ENCODE peak calls at places on chromosomes 16 and 17, in four cellular contexts. X is choroid plexus epithelial cell, L is body of pancreas, W is fibroblast of villous mesenchyme. T is an unnamed sample.

GRCh38 chr16:249431-249830 is 14.8 kb downstream of the FAM234A start:
- DNase-seq in X (no peak), L (no peak), W (no peak), T (no peak)

GRCh38 chr17:33680479-33680878 is 387.4 kb upstream of the ASIC2 start:
- DNase-seq in X (no peak), L (no peak), W (no peak), T (no peak)

GRCh38 chr16:68257251-68257905 is 6.9 kb upstream of the SLC7A6 start:
- DNase-seq in X (no peak), L (no peak), W (peak), T (no peak)

GRCh38 chr17:20116683-20117309 is 107.6 kb downstream of the SPECC1 start:
- DNase-seq in X (peak), L (peak), W (peak), T (no peak)

GRCh38 chr17:79798296-79799173 is 1.7 kb upstream of the CBX8 start:
- DNase-seq in X (no peak), L (no peak), W (no peak), T (no peak)

GRCh38 chr16:76277099-76278030 is at the start of gene CNTNAP4:
- DNase-seq in X (no peak), L (no peak), W (no peak), T (peak)

GRCh38 chr17:76278952-76279741 is 14.0 kb downstream of the UBALD2 start:
- DNase-seq in X (peak), L (peak), W (peak), T (peak)

GRCh38 chr16:4692460-4693295 is 684 bp upstream of the NUDT16L1 start:
- DNase-seq in X (peak), L (no peak), W (no peak), T (peak)

GRCh38 chr17:72915631-72916081 is 176.8 kb downstream of the SLC39A11 start:
- DNase-seq in X (no peak), L (no peak), W (no peak), T (no peak)

GRCh38 chr16:89006036-89006752 is 29.2 kb upstream of the CBFA2T3 start:
- DNase-seq in X (no peak), L (no peak), W (no peak), T (peak)

GRCh38 chr17:50473901-50474300 is 4.8 kb upstream of the RSAD1 start:
- DNase-seq in X (no peak), L (no peak), W (no peak), T (no peak)

GRCh38 chr16:3180445-3180878 is 7.5 kb upstream of the OR1F1 start:
- DNase-seq in X (no peak), L (no peak), W (no peak), T (peak)

GRCh38 chr17:16820161-16820877 is 130.3 kb downstream of the CCDC144A start:
- DNase-seq in X (no peak), L (no peak), W (no peak), T (no peak)

GRCh38 chr17:39753514-39754160 is 15.9 kb downstream of the GRB7 start:
- DNase-seq in X (no peak), L (peak), W (peak), T (peak)

GRCh38 chr17:40479754-40480480 is 21.5 kb downstream of the TNS4 start:
- DNase-seq in X (no peak), L (no peak), W (no peak), T (no peak)

GRCh38 chr17:57527437-57528083 is 217.5 kb downstream of the CCDC182 start:
- DNase-seq in X (no peak), L (no peak), W (no peak), T (no peak)

GRCh38 chr17:72165202-72165972 is 44.6 kb downstream of the SOX9 start:
- DNase-seq in X (no peak), L (no peak), W (no peak), T (no peak)

GRCh38 chr16:81204794-81205680 is 33.5 kb upstream of the BCO1 start:
- DNase-seq in X (peak), L (peak), W (peak), T (peak)

GRCh38 chr16:11546522-11547485 is 39.9 kb downstream of the LITAF start:
- DNase-seq in X (peak), L (no peak), W (peak), T (no peak)

GRCh38 chr16:4316732-4317461 is 1.0 kb downstream of the GLIS2 start:
- DNase-seq in X (no peak), L (peak), W (no peak), T (peak)

GRCh38 chr17:6823011-6823442 is 8.5 kb downstream of the TEKT1 start:
- DNase-seq in X (peak), L (no peak), W (peak), T (no peak)

GRCh38 chr16:35431829-35432663 is 1972.6 kb downstream of the TP53TG3F start:
- DNase-seq in X (no peak), L (peak), W (no peak), T (no peak)
- TF ChIP-seq CTCF in X (peak), L (peak), W (no peak), T (peak)

GRCh38 chr17:17989618-17990017 is 17.0 kb downstream of the DRC3 start:
- DNase-seq in X (no peak), L (no peak), W (no peak), T (no peak)
- H3K4me3 ChIP-seq in X (no peak), L (no peak), W (no peak), T (no peak)

GRCh38 chr16:62213763-62214162 is 177.5 kb upstream of the CDH8 start:
- DNase-seq in X (no peak), L (no peak), W (no peak), T (no peak)
- TF ChIP-seq CTCF in X (no peak), L (no peak), W (no peak), T (no peak)

GRCh38 chr17:81878294-81878693 is 7.2 kb upstream of the ARHGDIA start:
- DNase-seq in X (no peak), L (no peak), W (no peak), T (no peak)
- H3K4me3 ChIP-seq in X (no peak), L (no peak), W (no peak), T (no peak)

GRCh38 chr17:82931696-82932060 is 91.9 kb upstream of the ZNF750 start:
- DNase-seq in X (peak), L (peak), W (peak), T (peak)

GRCh38 chr17:82932146-82933005 is 92.6 kb upstream of the ZNF750 start:
- DNase-seq in X (peak), L (no peak), W (peak), T (peak)

GRCh38 chr17:82933006-82933310 is 93.1 kb upstream of the ZNF750 start:
- DNase-seq in X (no peak), L (peak), W (no peak), T (peak)

GRCh38 chr17:82935944-82936767 is 96.3 kb upstream of the ZNF750 start:
- DNase-seq in X (no peak), L (no peak), W (no peak), T (peak)

GRCh38 chr17:82933911-82934310 is 94.1 kb upstream of the ZNF750 start:
- DNase-seq in X (peak), L (peak), W (no peak), T (peak)
- TF ChIP-seq CTCF in X (peak), L (no peak), W (no peak), T (no peak)

GRCh38 chr16:53056528-53056881 is 1.7 kb downstream of the CHD9 start:
- DNase-seq in X (peak), L (no peak), W (peak), T (peak)
- H3K4me3 ChIP-seq in X (no peak), L (no peak), W (no peak), T (peak)

GRCh38 chr17:2042355-2042929 is 620 bp downstream of the OVCA2 start:
- DNase-seq in X (peak), L (no peak), W (no peak), T (no peak)
- TF ChIP-seq CTCF in X (peak), L (no peak), W (peak), T (peak)

GRCh38 chr17:55731586-55732250 is 9.1 kb upstream of the TMEM100 start:
- DNase-seq in X (peak), L (no peak), W (peak), T (peak)

GRCh38 chr17:55735784-55736405 is 13.2 kb upstream of the TMEM100 start:
- DNase-seq in X (peak), L (peak), W (peak), T (peak)

GRCh38 chr17:55737976-55738501 is 12.8 kb upstream of the PCTP start:
- DNase-seq in X (no peak), L (no peak), W (no peak), T (no peak)

GRCh38 chr17:55730808-55731207 is 8.1 kb upstream of the TMEM100 start:
- DNase-seq in X (peak), L (no peak), W (peak), T (peak)

GRCh38 chr17:55734128-55734781 is 11.6 kb upstream of the TMEM100 start:
- DNase-seq in X (peak), L (no peak), W (no peak), T (no peak)
- H3K4me3 ChIP-seq in X (no peak), L (no peak), W (no peak), T (no peak)

GRCh38 chr17:74351552-74352210 is 10.0 kb downstream of the BTBD17 start:
- DNase-seq in X (no peak), L (no peak), W (no peak), T (no peak)
- TF ChIP-seq CTCF in X (no peak), L (no peak), W (no peak), T (no peak)

GRCh38 chr16:31216552-31217530 is at the start of gene PYDC1:
- DNase-seq in X (no peak), L (no peak), W (no peak), T (no peak)

GRCh38 chr16:31213877-31214704 is at the start of gene TRIM72:
- DNase-seq in X (no peak), L (no peak), W (no peak), T (no peak)

GRCh38 chr16:31215287-31216115 is 1.4 kb downstream of the PYDC1 start:
- DNase-seq in X (peak), L (peak), W (peak), T (no peak)

GRCh38 chr16:31214705-31215286 is 877 bp downstream of the TRIM72 start:
- DNase-seq in X (no peak), L (no peak), W (no peak), T (no peak)

GRCh38 chr16:31216116-31216469 is 842 bp downstream of the PYDC1 start:
- DNase-seq in X (no peak), L (no peak), W (no peak), T (no peak)
- H3K4me3 ChIP-seq in X (no peak), L (no peak), W (no peak), T (peak)